ENCODE peak calls at places on chromosomes 12 and 14, in five cellular contexts. G is spleen, O is K562, C is sigmoid colon, N is HCT116. S is an unnamed sample.
A peak's percentile ranks its signal among the peaks of the same experiment; 100 is the strongest.

GRCh38 chr14:73342670-73343069 is 105.4 kb downstream of the PAPLN start:
- DNase-seq in G (no peak), O (no peak), C (no peak), N (no peak), S (no peak)

GRCh38 chr12:122167328-122167925 is 6.6 kb downstream of the IL31 start:
- DNase-seq in G (no peak), O (no peak), C (no peak), N (no peak), S (no peak)

GRCh38 chr12:8560986-8561385 is 20.3 kb upstream of the CLEC4E start:
- DNase-seq in G (no peak), O (no peak), C (no peak), N (no peak), S (no peak)

GRCh38 chr12:105769486-105769885 is 369.3 kb downstream of the NUAK1 start:
- DNase-seq in G (no peak), O (no peak), C (no peak), N (no peak), S (no peak)

GRCh38 chr14:64756712-64757111 is 52.5 kb downstream of the PLEKHG3 start:
- DNase-seq in G (peak; percentile 47), O (no peak), C (no peak), N (no peak), S (no peak)

GRCh38 chr14:100081997-100082625 is 16.9 kb downstream of the EVL start:
- DNase-seq in G (no peak), O (no peak), C (no peak), N (no peak), S (no peak)

GRCh38 chr12:67617619-67618018 is 30.9 kb upstream of the DYRK2 start:
- DNase-seq in G (no peak), O (no peak), C (no peak), N (no peak), S (no peak)

GRCh38 chr12:92506460-92506859 is 196.3 kb upstream of the PLEKHG7 start:
- DNase-seq in G (no peak), O (no peak), C (no peak), N (no peak), S (no peak)

GRCh38 chr14:93937519-93937918 is 10.4 kb downstream of the FAM181A start:
- DNase-seq in G (no peak), O (no peak), C (no peak), N (no peak), S (no peak)

GRCh38 chr12:95642583-95642982 is 91.3 kb upstream of the USP44 start:
- DNase-seq in G (no peak), O (no peak), C (no peak), N (no peak), S (no peak)

GRCh38 chr12:98483621-98484455 is 31.6 kb upstream of the TMPO start:
- DNase-seq in G (no peak), O (no peak), C (no peak), N (no peak), S (no peak)

GRCh38 chr14:51630987-51631386 is 20.7 kb upstream of the FRMD6 start:
- DNase-seq in G (no peak), O (no peak), C (no peak), N (no peak), S (no peak)

GRCh38 chr12:66329941-66330340 is 27.6 kb downstream of the HELB start:
- DNase-seq in G (no peak), O (no peak), C (no peak), N (no peak), S (no peak)

DNA sequence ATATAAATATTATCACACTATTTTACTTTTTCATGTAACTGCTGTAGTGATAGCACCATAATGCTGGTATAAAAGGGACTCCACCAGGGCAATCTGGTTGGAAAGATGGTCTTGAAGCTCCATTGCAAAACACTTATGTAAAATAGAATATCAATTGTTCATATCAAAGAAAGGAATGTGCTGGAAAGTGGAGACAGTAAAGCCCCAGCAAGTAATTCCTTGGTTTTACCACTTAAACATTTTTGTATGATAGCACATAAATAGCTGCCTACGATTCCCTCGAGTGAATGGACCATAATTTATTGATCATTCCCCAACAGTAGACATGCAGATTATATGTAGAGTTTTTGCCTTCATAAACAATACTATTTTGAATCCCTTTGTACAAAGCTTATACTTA is 275.5 kb downstream of the PAWR start:
- DNase-seq in G (no peak), O (no peak), C (no peak), N (no peak), S (no peak)
- H3K27ac ChIP-seq in G (no peak overlapping the region), O (no peak overlapping the region), C (no peak overlapping the region), N (no peak overlapping the region), S (no peak overlapping the region)

DNA sequence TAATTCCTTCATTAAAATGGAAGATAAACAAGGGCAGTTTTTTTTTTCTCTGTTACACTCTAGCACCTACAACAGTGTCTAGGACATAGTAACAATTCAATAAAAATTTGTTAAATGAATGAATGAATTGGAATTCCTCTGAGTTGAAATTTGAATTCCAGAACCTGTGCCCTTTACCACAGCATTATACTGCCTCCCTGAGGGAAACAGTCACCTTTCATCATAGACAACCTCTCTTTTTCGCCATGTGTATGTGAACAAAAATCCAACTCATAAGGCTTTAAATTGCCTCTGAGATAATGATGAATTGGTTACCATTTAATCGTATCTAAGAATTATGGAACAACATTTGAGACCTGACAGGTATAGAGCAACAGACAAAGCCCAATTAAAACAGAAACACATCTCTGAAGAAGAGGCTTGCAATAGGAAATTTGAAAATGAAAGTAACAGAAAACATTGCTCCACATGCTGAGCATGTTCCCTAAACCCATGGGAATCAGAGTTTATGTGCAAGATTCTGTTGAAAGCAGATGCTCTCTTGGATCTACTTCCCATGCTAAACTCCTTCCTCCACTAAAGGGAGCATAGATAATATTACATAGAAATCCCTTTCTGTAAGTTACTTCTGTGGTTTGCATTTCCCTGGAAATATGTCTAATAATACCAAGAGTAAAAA is 657.8 kb downstream of the GALC start:
- DNase-seq in G (no peak), O (no peak), C (no peak), N (no peak), S (no peak)
- TF ChIP-seq CTCF in G (no peak), O (no peak), C (no peak), N (no peak), S (no peak)

GRCh38 chr14:22699801-22700564 is 55.8 kb upstream of the OR6J1 start:
- DNase-seq in G (no peak), O (peak; percentile 63), C (no peak), N (no peak), S (no peak)
- TF ChIP-seq POLR2AphosphoS5 in G (no peak), O (no peak), C (no peak), N (no peak), S (no peak)

DNA sequence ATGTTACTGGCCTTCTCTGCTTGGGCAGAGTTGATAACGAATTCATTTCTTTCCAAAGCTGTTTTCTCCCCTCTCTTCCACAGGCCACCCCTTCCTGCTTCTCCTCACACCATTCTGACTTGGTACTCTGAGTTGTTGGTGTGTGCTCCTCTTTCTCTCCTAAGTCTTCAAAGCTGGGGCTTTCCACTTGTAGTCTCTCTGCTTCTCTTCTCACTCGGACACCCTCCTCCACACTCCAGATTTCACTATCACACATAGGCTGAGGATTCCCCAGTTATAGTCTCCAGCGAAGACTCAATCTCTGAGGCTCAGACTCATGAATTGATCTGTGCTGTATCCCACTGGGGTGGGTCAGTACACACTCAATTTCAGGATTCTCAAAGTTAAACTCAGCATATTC is 201.0 kb downstream of the SSPN start:
- DNase-seq in G (no peak), O (no peak), C (no peak), N (no peak), S (no peak)
- H3K27ac ChIP-seq in G (no peak overlapping the region), O (no peak overlapping the region), C (no peak overlapping the region), N (no peak overlapping the region), S (no peak overlapping the region)